ENCODE peak calls at places on chromosomes 7 and 10, in four cellular contexts. L is foreskin fibroblast; Z is activated CD4-positive, alpha-beta T cell treated with anti-CD3 and anti-CD28 coated beads, Interleukin-2, amount 10 ng/mL, durations not matched to agents 24 days and 14 days; M is left ventricle myocardium superior. T is an unnamed sample.

GRCh38 chr7:130329466-130329865 is 15.2 kb upstream of the CPA5 start:
- DNase-seq in L (no peak), Z (no peak), M (no peak), T (no peak)

GRCh38 chr7:2982831-2983230 is 60.8 kb downstream of the CARD11 start:
- DNase-seq in Z (peak; percentile 88), M (no peak), L (no peak), T (peak; percentile 18)

GRCh38 chr7:96322847-96323461 is 1.1 kb upstream of the SLC25A13 start:
- DNase-seq in Z (no peak), L (no peak), M (no peak), T (no peak)

GRCh38 chr10:97553575-97554100 is 18.9 kb upstream of the ANKRD2 start:
- DNase-seq in M (peak; percentile 88), Z (peak; percentile 88), L (peak; percentile 67), T (peak; percentile 58)

GRCh38 chr7:91941450-91941849 is 788 bp downstream of the AKAP9 start:
- DNase-seq in Z (peak; percentile 74), L (no peak), M (peak; percentile 67), T (peak; percentile 63)

GRCh38 chr10:30662809-30663208 is 33.3 kb upstream of the LYZL2 start:
- DNase-seq in L (no peak), Z (no peak), M (no peak), T (no peak)

GRCh38 chr10:35394411-35394851 is 58.1 kb downstream of the CCNY start:
- DNase-seq in Z (no peak), L (no peak), M (no peak), T (no peak)

GRCh38 chr7:22256702-22257101 is 100.3 kb downstream of the RAPGEF5 start:
- DNase-seq in M (no peak), L (no peak), Z (no peak), T (no peak)

GRCh38 chr10:12636585-12636984 is 287.2 kb downstream of the CAMK1D start:
- DNase-seq in L (no peak), Z (no peak), M (no peak), T (no peak)

GRCh38 chr7:24831240-24831639 is 74.0 kb upstream of the GSDME start:
- DNase-seq in L (no peak), M (no peak), Z (no peak), T (no peak)

GRCh38 chr7:140284062-140284461 is 107.3 kb upstream of the KDM7A start:
- DNase-seq in M (no peak), L (no peak), Z (no peak), T (no peak)

GRCh38 chr7:34718867-34719266 is 60.8 kb downstream of the NPSR1 start:
- DNase-seq in M (no peak), Z (no peak), L (no peak), T (no peak)

GRCh38 chr10:11284291-11285085 is 266.8 kb downstream of the CELF2 start:
- DNase-seq in Z (no peak), M (no peak), L (no peak), T (no peak)

T was measured in small intestine.